ENCODE peak calls at places on chromosomes 11 and 22, in eight cellular contexts. One of them, this sample, is unnamed.

GRCh38 chr11:101128571-101129202 is 926 bp downstream of the PGR start:
- DNase-seq in breast epithelium: no peak
- DNase-seq in choroid plexus epithelial cell: no peak
- DNase-seq in colonic mucosa: no peak
- DNase-seq in fibroblast of the aortic adventitia: no peak
- DNase-seq in endodermal cell: no peak
- DNase-seq in thyroid gland: peak
- DNase-seq in right lobe of liver: no peak
- DNase-seq in this sample: no peak

GRCh38 chr11:68535098-68535497 is 74.5 kb downstream of the PPP6R3 start:
- DNase-seq in breast epithelium: no peak
- DNase-seq in choroid plexus epithelial cell: no peak
- DNase-seq in colonic mucosa: no peak
- DNase-seq in fibroblast of the aortic adventitia: no peak
- DNase-seq in endodermal cell: no peak
- DNase-seq in thyroid gland: no peak
- DNase-seq in right lobe of liver: no peak
- DNase-seq in this sample: no peak

GRCh38 chr22:17266261-17266971 is 47.2 kb upstream of the ADA2 start:
- DNase-seq in breast epithelium: no peak
- DNase-seq in choroid plexus epithelial cell: peak
- DNase-seq in colonic mucosa: peak
- DNase-seq in fibroblast of the aortic adventitia: no peak
- DNase-seq in endodermal cell: peak
- DNase-seq in thyroid gland: no peak
- DNase-seq in right lobe of liver: no peak
- DNase-seq in this sample: no peak

GRCh38 chr11:112928136-112928535 is 33.1 kb upstream of the NCAM1 start:
- DNase-seq in breast epithelium: no peak
- DNase-seq in choroid plexus epithelial cell: peak
- DNase-seq in colonic mucosa: no peak
- DNase-seq in fibroblast of the aortic adventitia: no peak
- DNase-seq in endodermal cell: no peak
- DNase-seq in thyroid gland: peak
- DNase-seq in right lobe of liver: no peak
- DNase-seq in this sample: no peak

GRCh38 chr11:128406365-128406706 is 181.0 kb downstream of the ETS1 start:
- DNase-seq in breast epithelium: no peak
- DNase-seq in choroid plexus epithelial cell: peak
- DNase-seq in colonic mucosa: no peak
- DNase-seq in fibroblast of the aortic adventitia: no peak
- DNase-seq in endodermal cell: peak
- DNase-seq in thyroid gland: no peak
- DNase-seq in right lobe of liver: no peak
- DNase-seq in this sample: no peak

GRCh38 chr11:131281316-131281715 is 89.1 kb upstream of the NTM start:
- DNase-seq in breast epithelium: no peak
- DNase-seq in choroid plexus epithelial cell: no peak
- DNase-seq in colonic mucosa: no peak
- DNase-seq in fibroblast of the aortic adventitia: no peak
- DNase-seq in endodermal cell: no peak
- DNase-seq in thyroid gland: no peak
- DNase-seq in right lobe of liver: no peak
- DNase-seq in this sample: no peak

GRCh38 chr22:47996446-47996857 is 1234.0 kb downstream of the TBC1D22A start:
- DNase-seq in breast epithelium: no peak
- DNase-seq in choroid plexus epithelial cell: no peak
- DNase-seq in colonic mucosa: no peak
- DNase-seq in fibroblast of the aortic adventitia: no peak
- DNase-seq in endodermal cell: no peak
- DNase-seq in thyroid gland: no peak
- DNase-seq in right lobe of liver: no peak
- DNase-seq in this sample: no peak

GRCh38 chr11:96990934-96991333 is 601.1 kb downstream of the JRKL start:
- DNase-seq in breast epithelium: no peak
- DNase-seq in choroid plexus epithelial cell: no peak
- DNase-seq in colonic mucosa: peak
- DNase-seq in fibroblast of the aortic adventitia: no peak
- DNase-seq in endodermal cell: no peak
- DNase-seq in thyroid gland: no peak
- DNase-seq in right lobe of liver: no peak
- DNase-seq in this sample: no peak

GRCh38 chr11:67696998-67697397 is 22.6 kb upstream of the ALDH3B2 start:
- DNase-seq in breast epithelium: no peak
- DNase-seq in choroid plexus epithelial cell: no peak
- DNase-seq in colonic mucosa: no peak
- DNase-seq in fibroblast of the aortic adventitia: no peak
- DNase-seq in endodermal cell: no peak
- DNase-seq in thyroid gland: no peak
- DNase-seq in right lobe of liver: no peak
- DNase-seq in this sample: no peak

GRCh38 chr11:83972536-83972935 is 686.4 kb upstream of the CCDC90B start:
- DNase-seq in breast epithelium: no peak
- DNase-seq in choroid plexus epithelial cell: no peak
- DNase-seq in colonic mucosa: no peak
- DNase-seq in fibroblast of the aortic adventitia: no peak
- DNase-seq in endodermal cell: no peak
- DNase-seq in thyroid gland: no peak
- DNase-seq in right lobe of liver: no peak
- DNase-seq in this sample: no peak

GRCh38 chr22:43587574-43587973 is 175.8 kb downstream of the MPPED1 start:
- DNase-seq in breast epithelium: no peak
- DNase-seq in choroid plexus epithelial cell: no peak
- DNase-seq in colonic mucosa: no peak
- DNase-seq in fibroblast of the aortic adventitia: no peak
- DNase-seq in endodermal cell: no peak
- DNase-seq in thyroid gland: no peak
- DNase-seq in right lobe of liver: no peak
- DNase-seq in this sample: peak

GRCh38 chr11:111691176-111691575 is 75.0 kb downstream of the PPP2R1B start:
- DNase-seq in breast epithelium: no peak
- DNase-seq in choroid plexus epithelial cell: no peak
- DNase-seq in colonic mucosa: no peak
- DNase-seq in fibroblast of the aortic adventitia: no peak
- DNase-seq in endodermal cell: no peak
- DNase-seq in thyroid gland: no peak
- DNase-seq in right lobe of liver: no peak
- DNase-seq in this sample: no peak

GRCh38 chr22:50720861-50721844 is 16.9 kb upstream of the ACR start:
- DNase-seq in breast epithelium: no peak
- DNase-seq in choroid plexus epithelial cell: no peak
- DNase-seq in colonic mucosa: no peak
- DNase-seq in fibroblast of the aortic adventitia: no peak
- DNase-seq in endodermal cell: peak
- DNase-seq in thyroid gland: no peak
- DNase-seq in right lobe of liver: no peak
- DNase-seq in this sample: no peak

GRCh38 chr11:61516675-61517516 is 8.3 kb downstream of the LRRC10B start:
- DNase-seq in breast epithelium: no peak
- DNase-seq in choroid plexus epithelial cell: peak
- DNase-seq in colonic mucosa: peak
- DNase-seq in fibroblast of the aortic adventitia: peak
- DNase-seq in endodermal cell: peak
- DNase-seq in thyroid gland: no peak
- DNase-seq in right lobe of liver: no peak
- DNase-seq in this sample: peak

GRCh38 chr22:36658900-36659299 is 44.7 kb downstream of the CACNG2 start:
- DNase-seq in breast epithelium: no peak
- DNase-seq in choroid plexus epithelial cell: no peak
- DNase-seq in colonic mucosa: no peak
- DNase-seq in fibroblast of the aortic adventitia: no peak
- DNase-seq in endodermal cell: no peak
- DNase-seq in thyroid gland: no peak
- DNase-seq in right lobe of liver: no peak
- DNase-seq in this sample: peak

GRCh38 chr11:70364745-70365535 is 33.4 kb upstream of the CTTN start:
- DNase-seq in breast epithelium: no peak
- DNase-seq in choroid plexus epithelial cell: peak
- DNase-seq in colonic mucosa: no peak
- DNase-seq in fibroblast of the aortic adventitia: no peak
- DNase-seq in endodermal cell: no peak
- DNase-seq in thyroid gland: no peak
- DNase-seq in right lobe of liver: no peak
- DNase-seq in this sample: no peak

GRCh38 chr22:24066260-24066659 is 55.2 kb downstream of the CABIN1 start:
- DNase-seq in breast epithelium: no peak
- DNase-seq in choroid plexus epithelial cell: no peak
- DNase-seq in colonic mucosa: no peak
- DNase-seq in fibroblast of the aortic adventitia: no peak
- DNase-seq in endodermal cell: no peak
- DNase-seq in thyroid gland: peak
- DNase-seq in right lobe of liver: no peak
- DNase-seq in this sample: no peak

GRCh38 chr22:45503816-45504702 is 1.4 kb downstream of the FBLN1 start:
- DNase-seq in breast epithelium: no peak
- DNase-seq in choroid plexus epithelial cell: peak
- DNase-seq in colonic mucosa: no peak
- DNase-seq in fibroblast of the aortic adventitia: peak
- DNase-seq in endodermal cell: peak
- DNase-seq in thyroid gland: no peak
- DNase-seq in right lobe of liver: no peak
- DNase-seq in this sample: peak

GRCh38 chr11:72850832-72851231 is 36.6 kb downstream of the ATG16L2 start:
- DNase-seq in breast epithelium: no peak
- DNase-seq in choroid plexus epithelial cell: no peak
- DNase-seq in colonic mucosa: no peak
- DNase-seq in fibroblast of the aortic adventitia: no peak
- DNase-seq in endodermal cell: no peak
- DNase-seq in thyroid gland: no peak
- DNase-seq in right lobe of liver: no peak
- DNase-seq in this sample: no peak

GRCh38 chr22:45629469-45630089 is 42.1 kb upstream of the ATXN10 start:
- DNase-seq in breast epithelium: no peak
- DNase-seq in choroid plexus epithelial cell: no peak
- DNase-seq in colonic mucosa: no peak
- DNase-seq in fibroblast of the aortic adventitia: no peak
- DNase-seq in endodermal cell: peak
- DNase-seq in thyroid gland: no peak
- DNase-seq in right lobe of liver: no peak
- DNase-seq in this sample: no peak

GRCh38 chr11:106231591-106231990 is 154.1 kb downstream of the AASDHPPT start:
- DNase-seq in breast epithelium: no peak
- DNase-seq in choroid plexus epithelial cell: peak
- DNase-seq in colonic mucosa: no peak
- DNase-seq in fibroblast of the aortic adventitia: peak
- DNase-seq in endodermal cell: peak
- DNase-seq in thyroid gland: no peak
- DNase-seq in right lobe of liver: no peak
- DNase-seq in this sample: peak
- TF ChIP-seq CTCF in breast epithelium: no peak
- TF ChIP-seq CTCF in choroid plexus epithelial cell: peak
- TF ChIP-seq CTCF in colonic mucosa: no peak
- TF ChIP-seq CTCF in fibroblast of the aortic adventitia: peak
- TF ChIP-seq CTCF in endodermal cell: no peak
- TF ChIP-seq CTCF in thyroid gland: no peak
- TF ChIP-seq CTCF in right lobe of liver: no peak
- TF ChIP-seq CTCF in this sample: peak

GRCh38 chr11:4181780-4182721 is 87.5 kb downstream of the RRM1 start:
- DNase-seq in breast epithelium: no peak
- DNase-seq in choroid plexus epithelial cell: peak
- DNase-seq in colonic mucosa: peak
- DNase-seq in fibroblast of the aortic adventitia: peak
- DNase-seq in endodermal cell: peak
- DNase-seq in thyroid gland: peak
- DNase-seq in right lobe of liver: peak
- DNase-seq in this sample: peak
- TF ChIP-seq CTCF in breast epithelium: peak
- TF ChIP-seq CTCF in choroid plexus epithelial cell: peak
- TF ChIP-seq CTCF in colonic mucosa: peak
- TF ChIP-seq CTCF in fibroblast of the aortic adventitia: peak
- TF ChIP-seq CTCF in endodermal cell: peak
- TF ChIP-seq CTCF in thyroid gland: peak
- TF ChIP-seq CTCF in right lobe of liver: peak
- TF ChIP-seq CTCF in this sample: peak

GRCh38 chr11:107179829-107180228 is 161.6 kb upstream of the GUCY1A2 start:
- DNase-seq in breast epithelium: no peak
- DNase-seq in choroid plexus epithelial cell: no peak
- DNase-seq in colonic mucosa: no peak
- DNase-seq in fibroblast of the aortic adventitia: no peak
- DNase-seq in endodermal cell: no peak
- DNase-seq in thyroid gland: no peak
- DNase-seq in right lobe of liver: no peak
- DNase-seq in this sample: no peak

GRCh38 chr11:107182983-107183382 is 164.7 kb upstream of the GUCY1A2 start:
- DNase-seq in breast epithelium: no peak
- DNase-seq in choroid plexus epithelial cell: no peak
- DNase-seq in colonic mucosa: no peak
- DNase-seq in fibroblast of the aortic adventitia: no peak
- DNase-seq in endodermal cell: no peak
- DNase-seq in thyroid gland: no peak
- DNase-seq in right lobe of liver: no peak
- DNase-seq in this sample: no peak

GRCh38 chr11:107183963-107184362 is 165.7 kb upstream of the GUCY1A2 start:
- DNase-seq in breast epithelium: no peak
- DNase-seq in choroid plexus epithelial cell: no peak
- DNase-seq in colonic mucosa: no peak
- DNase-seq in fibroblast of the aortic adventitia: no peak
- DNase-seq in endodermal cell: no peak
- DNase-seq in thyroid gland: no peak
- DNase-seq in right lobe of liver: no peak
- DNase-seq in this sample: no peak

GRCh38 chr11:107184936-107185335 is 166.7 kb upstream of the GUCY1A2 start:
- DNase-seq in breast epithelium: no peak
- DNase-seq in choroid plexus epithelial cell: no peak
- DNase-seq in colonic mucosa: no peak
- DNase-seq in fibroblast of the aortic adventitia: no peak
- DNase-seq in endodermal cell: no peak
- DNase-seq in thyroid gland: no peak
- DNase-seq in right lobe of liver: no peak
- DNase-seq in this sample: no peak
- TF ChIP-seq CTCF in breast epithelium: no peak
- TF ChIP-seq CTCF in choroid plexus epithelial cell: no peak
- TF ChIP-seq CTCF in colonic mucosa: no peak
- TF ChIP-seq CTCF in fibroblast of the aortic adventitia: no peak
- TF ChIP-seq CTCF in endodermal cell: no peak
- TF ChIP-seq CTCF in thyroid gland: no peak
- TF ChIP-seq CTCF in right lobe of liver: no peak
- TF ChIP-seq CTCF in this sample: no peak

DNA sequence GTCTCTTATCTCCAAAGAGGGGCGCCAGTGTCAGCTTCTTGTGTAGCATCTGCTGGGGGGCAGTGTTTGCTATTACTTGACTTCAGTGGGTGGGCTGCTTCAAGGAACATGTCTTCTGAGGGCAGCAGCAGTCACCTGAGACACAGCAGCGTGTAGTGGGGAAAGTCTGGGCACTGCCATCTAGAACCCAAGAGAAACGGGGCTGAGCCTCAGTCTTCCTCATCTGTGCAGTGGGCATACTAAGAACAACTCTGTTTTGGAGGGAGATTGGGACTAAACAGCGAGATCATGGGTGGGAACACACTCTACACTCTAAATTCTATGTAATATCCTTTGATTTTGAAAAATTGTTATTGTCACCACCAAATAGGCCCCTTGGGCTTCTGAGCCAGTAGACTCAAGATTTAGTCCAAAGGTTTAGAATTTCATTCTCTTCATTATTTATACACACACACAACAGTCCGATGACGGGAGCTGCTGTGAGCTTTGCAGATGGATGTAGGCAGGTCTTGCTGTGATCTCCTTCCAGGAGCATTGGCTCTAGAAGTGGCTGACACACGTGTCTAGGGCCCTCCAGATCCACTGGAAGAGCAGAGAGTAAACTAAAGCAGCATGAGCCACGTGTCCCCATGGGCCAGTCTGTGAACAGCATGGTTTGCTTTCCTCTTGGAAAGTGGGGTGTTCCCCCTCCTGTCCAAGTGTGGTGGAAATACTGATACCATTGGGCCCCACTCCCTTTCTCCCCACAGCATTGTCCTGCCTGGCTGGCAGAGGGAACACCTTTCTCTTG is 51.7 kb downstream of the TRAF6 start:
- DNase-seq in breast epithelium: no peak
- DNase-seq in choroid plexus epithelial cell: no peak
- DNase-seq in colonic mucosa: no peak
- DNase-seq in fibroblast of the aortic adventitia: no peak
- DNase-seq in endodermal cell: peak
- DNase-seq in thyroid gland: peak
- DNase-seq in right lobe of liver: no peak
- DNase-seq in this sample: no peak
- TF ChIP-seq CTCF in breast epithelium: no peak
- TF ChIP-seq CTCF in choroid plexus epithelial cell: no peak
- TF ChIP-seq CTCF in colonic mucosa: no peak
- TF ChIP-seq CTCF in fibroblast of the aortic adventitia: no peak
- TF ChIP-seq CTCF in endodermal cell: no peak
- TF ChIP-seq CTCF in thyroid gland: no peak
- TF ChIP-seq CTCF in right lobe of liver: no peak
- TF ChIP-seq CTCF in this sample: no peak